ENCODE peak calls at places on chromosomes 16 and 17, in seven cellular contexts. I is neuronal stem cell, E is HCT116, T is MM.1S, G is H1, P is PC-9, W is fibroblast of lung. L is an unnamed sample. For H3K36me3, the result is how much of the 10 kb centered on the place peaks cover.

GRCh38 chr17:27466748-27467375 is 10.6 kb downstream of the KSR1 start:
- DNase-seq in I (no peak), E (no peak), T (no peak), G (no peak), P (no peak), W (no peak), L (peak)

GRCh38 chr16:23682181-23682580 is 3.5 kb downstream of the PLK1 start:
- DNase-seq in I (no peak), E (no peak), T (no peak), G (no peak), P (no peak), W (peak), L (no peak)

GRCh38 chr17:17849147-17849820 is 12.5 kb upstream of the SREBF1 start:
- DNase-seq in I (no peak), E (no peak), T (no peak), G (no peak), P (no peak), W (peak), L (peak)

GRCh38 chr16:11059588-11059987 is 115.2 kb downstream of the CLEC16A start:
- DNase-seq in I (no peak), E (no peak), T (no peak), G (no peak), P (no peak), W (no peak), L (no peak)

GRCh38 chr17:76540381-76541300 is 797 bp downstream of the PRCD start:
- DNase-seq in I (peak), E (peak), T (peak), G (peak), P (peak), W (peak), L (peak)

GRCh38 chr17:6496636-6497441 is 52.6 kb downstream of the PIMREG start:
- DNase-seq in I (no peak), E (no peak), T (peak), G (no peak), P (no peak), W (no peak), L (no peak)

GRCh38 chr17:10063730-10064221 is 134.6 kb downstream of the GAS7 start:
- DNase-seq in I (no peak), E (no peak), T (no peak), G (no peak), P (no peak), W (peak), L (no peak)

GRCh38 chr16:13021996-13022395 is 120.6 kb downstream of the SHISA9 start:
- DNase-seq in I (no peak), E (no peak), T (no peak), G (no peak), P (peak), W (no peak), L (no peak)

GRCh38 chr16:4760221-4760910 is 6.6 kb downstream of the ZNF500 start:
- DNase-seq in I (no peak), E (no peak), T (no peak), G (no peak), P (no peak), W (no peak), L (peak)

GRCh38 chr17:74280093-74280513 is 6.1 kb downstream of the DNAI2 start:
- DNase-seq in I (no peak), E (no peak), T (peak), G (no peak), P (no peak), W (no peak), L (no peak)

GRCh38 chr16:75250809-75251279 is 580 bp downstream of the BCAR1 start:
- DNase-seq in I (no peak), E (no peak), T (no peak), G (no peak), P (no peak), W (no peak), L (peak)

GRCh38 chr17:41490022-41490421 is 312 bp upstream of the KRT36 start:
- DNase-seq in I (no peak), E (no peak), T (no peak), G (no peak), P (no peak), W (no peak), L (no peak)

GRCh38 chr17:3555189-3555796 is 2.3 kb downstream of the TRPV3 start:
- DNase-seq in I (no peak), E (no peak), T (no peak), G (no peak), P (no peak), W (no peak), L (peak)

GRCh38 chr17:13600475-13601316 is 1.0 kb downstream of the HS3ST3A1 start:
- DNase-seq in I (peak), E (no peak), T (no peak), G (peak), P (no peak), W (peak), L (peak)

GRCh38 chr17:20979792-20980083 is 63.1 kb downstream of the USP22 start:
- DNase-seq in I (no peak), E (no peak), T (no peak), G (no peak), P (no peak), W (no peak), L (no peak)

GRCh38 chr16:79400462-79401149 is 199.9 kb downstream of the MAF start:
- DNase-seq in I (no peak), E (no peak), T (no peak), G (no peak), P (no peak), W (no peak), L (no peak)

GRCh38 chr17:64190468-64190867 is 60.5 kb upstream of the ERN1 start:
- DNase-seq in I (no peak), E (no peak), T (no peak), G (no peak), P (no peak), W (no peak), L (no peak)

GRCh38 chr16:31129568-31130335 is 5.8 kb downstream of the PRSS8 start:
- DNase-seq in I (no peak), E (no peak), T (no peak), G (no peak), P (no peak), W (no peak), L (peak)

GRCh38 chr17:28864991-28865849 is 10.4 kb downstream of the ERAL1 start:
- DNase-seq in I (no peak), E (no peak), T (no peak), G (no peak), P (no peak), W (no peak), L (peak)

GRCh38 chr17:12357600-12357999 is 308.1 kb upstream of the MYOCD start:
- DNase-seq in I (no peak), E (no peak), T (no peak), G (no peak), P (no peak), W (no peak), L (no peak)

GRCh38 chr17:41111151-41111885 is 6.1 kb downstream of the KRTAP4-9 start:
- DNase-seq in I (no peak), E (no peak), T (no peak), G (no peak), P (no peak), W (no peak), L (no peak)

GRCh38 chr17:82830249-82830661 is 9.6 kb downstream of the ZNF750 start:
- DNase-seq in I (no peak), E (no peak), T (no peak), G (no peak), P (no peak), W (peak), L (no peak)

GRCh38 chr16:70481929-70482536 is 27.6 kb downstream of the FCSK start:
- DNase-seq in I (no peak), E (no peak), T (no peak), G (no peak), P (no peak), W (no peak), L (peak)

GRCh38 chr16:50021509-50021908 is 3.5 kb upstream of the CNEP1R1 start:
- DNase-seq in I (peak), E (no peak), T (peak), G (no peak), P (no peak), W (no peak), L (no peak)

GRCh38 chr16:88465387-88465983 is 12.4 kb downstream of the ZFPM1 start:
- DNase-seq in I (no peak), E (no peak), T (no peak), G (no peak), P (no peak), W (no peak), L (no peak)
- H3K36me3 ChIP-seq in I (under half), E (under half), T (under half), G (under half), P (under half), W (under half), L (under half)

GRCh38 chr17:72611172-72611571 is 481.3 kb downstream of the SLC39A11 start:
- DNase-seq in I (no peak), E (no peak), T (no peak), G (no peak), P (no peak), W (no peak), L (no peak)
- H3K27ac ChIP-seq in I (no peak), E (no peak), T (no peak), G (no peak), P (no peak), W (no peak), L (no peak)

GRCh38 chr16:85519540-85520231 is 93.4 kb upstream of the GSE1 start:
- DNase-seq in I (no peak), E (no peak), T (no peak), G (no peak), P (no peak), W (no peak), L (no peak)

GRCh38 chr16:85515830-85516397 is 97.2 kb upstream of the GSE1 start:
- DNase-seq in I (no peak), E (no peak), T (no peak), G (no peak), P (peak), W (no peak), L (no peak)

GRCh38 chr16:85518398-85519049 is 94.6 kb upstream of the GSE1 start:
- DNase-seq in I (no peak), E (no peak), T (no peak), G (no peak), P (no peak), W (no peak), L (no peak)

GRCh38 chr16:85517154-85517553 is 96.0 kb upstream of the GSE1 start:
- DNase-seq in I (no peak), E (no peak), T (no peak), G (no peak), P (no peak), W (no peak), L (no peak)

DNA sequence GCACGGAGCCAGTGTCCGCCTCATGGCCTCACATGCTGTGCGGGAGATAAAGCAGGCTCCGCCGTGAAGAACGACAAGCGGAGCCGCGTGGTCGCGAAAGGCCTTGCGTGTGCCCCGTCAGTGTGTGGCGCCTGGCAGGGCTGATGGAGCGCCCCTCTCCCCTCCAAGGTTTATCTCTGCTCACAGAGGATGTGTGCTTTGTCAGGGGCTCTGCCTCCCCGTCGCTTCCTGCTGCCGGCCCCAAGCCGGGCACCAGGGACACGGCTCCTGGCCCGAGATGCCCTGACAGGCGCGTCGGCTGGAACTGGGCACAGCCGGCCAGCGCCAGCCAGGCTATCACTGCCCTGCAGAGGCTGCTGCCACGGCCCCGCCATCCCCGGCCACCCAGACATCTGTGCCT is 95.3 kb upstream of the GSE1 start:
- DNase-seq in I (no peak), E (no peak), T (no peak), G (no peak), P (no peak), W (no peak), L (no peak)
- H2AFZ ChIP-seq in I (peak), E (no peak), T (no peak), G (no peak), P (no peak), W (no peak), L (no peak)

GRCh38 chr16:8251298-8251697 is 339.0 kb downstream of the TMEM114 start:
- DNase-seq in I (no peak), E (no peak), T (no peak), G (no peak), P (no peak), W (no peak), L (no peak)
- H3K36me3 ChIP-seq in I (under half), E (under half), T (under half), G (under half), P (under half), W (under half), L (under half)

GRCh38 chr17:77698903-77699615 is 259.4 kb upstream of the TNRC6C start:
- DNase-seq in I (no peak), E (no peak), T (no peak), G (peak), P (no peak), W (no peak), L (peak)
- H3K27ac ChIP-seq in I (no peak), E (no peak), T (no peak), G (no peak), P (no peak), W (no peak), L (no peak)

L was measured in osteoblast.